ENCODE peak calls at places on chromosomes 13 and 19, in nine cellular contexts. P is AG04450, A is sigmoid colon, O is cardiac muscle cell, C is uterus, Z is left lung, K is right lobe of liver, Y is aorta, J is psoas muscle. H is an unnamed sample.

GRCh38 chr13:113647351-113648217 is 10.4 kb downstream of the ATP4B start:
- DNase-seq in P (no peak), A (peak; percentile 95), O (peak; percentile 45), C (peak; percentile 69), Z (peak; percentile 94), K (peak; percentile 96), Y (peak; percentile 96), J (peak; percentile 76), H (peak; percentile 96)

GRCh38 chr19:18029617-18030338 is 21.8 kb downstream of the ARRDC2 start:
- DNase-seq in P (no peak), A (peak; percentile 81), O (no peak), C (no peak), Z (no peak), K (peak; percentile 92), Y (no peak), J (peak; percentile 78), H (peak; percentile 70)

GRCh38 chr19:29263305-29264080 is 50.5 kb upstream of the UQCRFS1 start:
- DNase-seq in P (no peak), A (no peak), O (peak; percentile 51), C (peak; percentile 20), Z (peak; percentile 41), K (no peak), Y (no peak), J (peak; percentile 51), H (no peak)

GRCh38 chr13:39369161-39369890 is 233.7 kb downstream of the LHFPL6 start:
- DNase-seq in P (no peak), A (no peak), O (no peak), C (no peak), Z (no peak), K (no peak), Y (no peak), J (no peak), H (no peak)

GRCh38 chr19:30049844-30050667 is 108.0 kb downstream of the URI1 start:
- DNase-seq in P (no peak), A (no peak), O (no peak), C (no peak), Z (no peak), K (no peak), Y (no peak), J (no peak), H (no peak)

GRCh38 chr13:113403255-113404104 is 39.5 kb upstream of the GRTP1 start:
- DNase-seq in P (no peak), A (peak; percentile 66), O (no peak), C (no peak), Z (peak; percentile 76), K (peak; percentile 39), Y (peak; percentile 73), J (no peak), H (no peak)

GRCh38 chr13:24680258-24680920 is at the start of gene ATP12A:
- DNase-seq in P (no peak), A (no peak), O (no peak), C (no peak), Z (peak; percentile 84), K (no peak), Y (no peak), J (no peak), H (no peak)

GRCh38 chr19:51461723-51462161 is 3.5 kb upstream of the SIGLEC8 start:
- DNase-seq in P (no peak), A (peak; percentile 62), O (no peak), C (no peak), Z (peak; percentile 71), K (no peak), Y (no peak), J (no peak), H (no peak)

GRCh38 chr19:52689804-52690394 is 44.9 kb downstream of the ZNF611 start:
- DNase-seq in P (no peak), A (peak; percentile 82), O (peak; percentile 6), C (peak; percentile 53), Z (peak; percentile 85), K (peak; percentile 52), Y (peak; percentile 87), J (peak; percentile 50), H (peak; percentile 49)

GRCh38 chr19:12695997-12696365 is 450 bp downstream of the FBXW9 start:
- DNase-seq in P (no peak), A (no peak), O (no peak), C (no peak), Z (peak; percentile 78), K (no peak), Y (no peak), J (no peak), H (no peak)

GRCh38 chr13:51045450-51045849 is 65.6 kb downstream of the C13orf42 start:
- DNase-seq in P (no peak), A (no peak), O (no peak), C (no peak), Z (no peak), K (no peak), Y (no peak), J (no peak), H (no peak)

GRCh38 chr19:30602661-30603322 is 230.6 kb downstream of the ZNF536 start:
- DNase-seq in P (no peak), A (no peak), O (no peak), C (no peak), Z (no peak), K (no peak), Y (no peak), J (no peak), H (no peak)

GRCh38 chr19:12840091-12841079 is 2.1 kb downstream of the MAST1 start:
- DNase-seq in P (no peak), A (no peak), O (peak; percentile 71), C (peak; percentile 44), Z (peak; percentile 86), K (no peak), Y (no peak), J (peak; percentile 51), H (peak; percentile 78)

GRCh38 chr13:21240586-21240985 is 64.1 kb downstream of the MRPL57 start:
- DNase-seq in P (no peak), A (no peak), O (peak; percentile 59), C (no peak), Z (no peak), K (no peak), Y (no peak), J (no peak), H (no peak)

GRCh38 chr19:40219721-40220276 is 1.6 kb upstream of the TTC9B start:
- DNase-seq in P (no peak), A (no peak), O (peak; percentile 69), C (no peak), Z (no peak), K (no peak), Y (no peak), J (no peak), H (no peak)

GRCh38 chr19:4831351-4832340 is at the start of gene TICAM1:
- DNase-seq in P (no peak), A (peak; percentile 84), O (peak; percentile 70), C (peak; percentile 67), Z (peak; percentile 95), K (peak; percentile 90), Y (peak; percentile 93), J (peak; percentile 79), H (peak; percentile 80)

GRCh38 chr19:39544201-39544903 is 4.4 kb upstream of the EID2 start:
- DNase-seq in P (no peak), A (no peak), O (peak; percentile 41), C (no peak), Z (no peak), K (no peak), Y (no peak), J (no peak), H (no peak)

GRCh38 chr19:17243854-17244617 is 1.7 kb downstream of the NR2F6 start:
- DNase-seq in P (no peak), A (no peak), O (peak; percentile 54), C (peak; percentile 67), Z (no peak), K (peak; percentile 87), Y (peak; percentile 88), J (peak; percentile 69), H (peak; percentile 86)

GRCh38 chr13:82850644-82851043 is 1031.6 kb downstream of the SLITRK1 start:
- DNase-seq in P (no peak), A (no peak), O (no peak), C (no peak), Z (no peak), K (no peak), Y (no peak), J (no peak), H (no peak)

DNA sequence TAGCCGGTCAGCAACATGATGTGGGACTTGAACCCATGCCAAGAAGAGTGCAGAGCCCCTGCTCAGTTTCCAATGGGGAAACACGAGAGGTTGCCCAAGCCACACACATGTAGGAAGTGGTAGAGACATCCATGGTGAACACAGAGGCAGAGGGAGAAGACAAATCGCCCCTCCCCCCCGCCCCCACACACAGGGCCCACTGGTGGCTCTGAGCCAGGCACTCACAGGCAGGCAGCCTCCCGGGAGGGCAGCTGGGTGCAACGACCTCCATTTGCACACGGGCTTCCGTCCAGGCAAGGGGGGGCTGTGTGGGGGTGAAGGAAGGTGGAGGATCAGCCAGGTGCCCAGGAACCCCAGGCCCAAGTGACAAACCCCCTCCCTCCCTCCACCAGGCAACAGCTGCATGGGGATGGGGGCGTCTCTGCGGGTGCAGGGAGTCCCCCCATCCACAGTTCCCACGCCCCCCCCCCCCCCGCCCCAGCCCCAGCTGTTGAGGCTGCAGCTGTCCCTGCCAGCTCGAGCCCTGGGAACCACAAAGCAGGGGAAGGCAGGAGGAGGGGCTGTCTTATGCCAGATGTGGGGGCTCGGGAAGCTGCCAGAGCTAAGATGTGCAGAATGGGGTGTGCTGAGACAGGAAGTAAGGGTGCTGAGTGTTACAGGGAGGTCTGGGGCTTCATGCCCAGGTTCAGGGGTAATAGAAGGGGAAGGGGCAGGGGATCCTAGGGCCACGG is 3.4 kb downstream of the NOTCH3 start:
- DNase-seq in P (no peak), A (no peak), O (peak; percentile 49), C (no peak), Z (no peak), K (no peak), Y (no peak), J (no peak), H (peak; percentile 69)
- H3K27ac ChIP-seq in P (no peak overlapping the region), A (no peak overlapping the region), O (no peak overlapping the region), C (no peak overlapping the region), Z (no peak overlapping the region), K (no peak overlapping the region), Y (peak overlapping the region; percentile 60), J (peak overlapping the region; percentile 0), H (no peak overlapping the region)

DNA sequence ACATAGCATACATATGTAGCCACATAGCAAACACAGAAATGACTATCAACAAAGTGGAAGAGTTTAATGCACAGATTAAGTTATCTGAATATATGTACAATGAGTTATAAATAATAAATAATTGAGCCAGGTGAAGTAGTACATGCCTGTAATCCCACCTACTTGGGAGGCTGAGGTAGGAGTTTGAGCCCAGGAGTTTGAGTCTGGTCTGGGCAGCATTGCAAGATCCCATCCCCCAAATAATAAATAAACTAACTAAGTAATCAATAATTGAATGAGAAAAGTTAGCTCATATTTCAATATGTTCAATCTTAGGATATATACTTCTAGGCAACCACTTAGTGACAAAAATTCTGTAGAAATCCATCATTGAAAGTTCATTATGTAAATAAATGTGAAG is 1.7 kb downstream of the CARD8 start:
- DNase-seq in P (no peak), A (no peak), O (no peak), C (no peak), Z (no peak), K (no peak), Y (no peak), J (no peak), H (no peak)
- H3K4me3 ChIP-seq in P (no peak overlapping the region), A (no peak overlapping the region), O (no peak overlapping the region), C (no peak overlapping the region), Z (no peak overlapping the region), K (no peak overlapping the region), Y (no peak overlapping the region), J (peak overlapping the region; percentile 79), H (no peak overlapping the region)

GRCh38 chr19:11165486-11166030 is 10.0 kb upstream of the SPC24 start:
- DNase-seq in P (no peak), A (peak; percentile 72), O (peak; percentile 46), C (no peak), Z (no peak), K (no peak), Y (no peak), J (no peak), H (no peak)
- H3K27ac ChIP-seq in P (peak overlapping the region; percentile 47), A (peak overlapping the region; percentile 92), O (peak overlapping the region; percentile 90), C (peak overlapping the region; percentile 93), Z (peak overlapping the region; percentile 79), K (peak overlapping the region; percentile 76), Y (peak overlapping the region; percentile 91), J (peak overlapping the region; percentile 71), H (peak overlapping the region; percentile 79)

GRCh38 chr19:50357178-50358100 is 8.0 kb downstream of the NAPSA start:
- DNase-seq in P (no peak), A (peak; percentile 90), O (peak; percentile 69), C (peak; percentile 83), Z (peak; percentile 90), K (peak; percentile 74), Y (peak; percentile 91), J (peak; percentile 73), H (peak; percentile 91)
- H3K4me3 ChIP-seq in P (peak overlapping the region; percentile 44), A (peak overlapping the region; percentile 43), O (no peak overlapping the region), C (peak overlapping the region; percentile 38), Z (peak overlapping the region; percentile 33), K (peak overlapping the region; percentile 50), Y (peak overlapping the region; percentile 27), J (peak overlapping the region; percentile 65), H (peak overlapping the region; percentile 45)